ENCODE peak calls at places on chromosomes 1 and 21, in nine cellular contexts. Q is activated naive CD4-positive, alpha-beta T cell treated with anti-CD3 and anti-CD28 coated beads, Interleukin-2, amount 10 ng/mL, durations not matched to agents 7 days and 5 days; W is skeletal muscle cell; A is lung; U is hepatocyte; O is NCI-H748 treated with DMSO at 0.1 percent for 48 hours; S is neural progenitor cell; R is astrocyte of the spinal cord; X is Daoy. V is an unnamed sample.

GRCh38 chr1:32249831-32250525 is 1.1 kb upstream of the LCK start:
- DNase-seq in Q (peak), W (no peak), A (no peak), U (peak), O (no peak), S (no peak), R (no peak), X (peak), V (peak)

GRCh38 chr21:36551731-36552457 is 72.0 kb upstream of the CLDN14 start:
- DNase-seq in Q (no peak), W (peak), A (no peak), U (peak), O (no peak), S (no peak), R (peak), X (peak), V (peak)

GRCh38 chr1:40301066-40301465 is 16.0 kb downstream of the COL9A2 start:
- DNase-seq in Q (no peak), W (no peak), A (no peak), U (no peak), O (no peak), S (no peak), R (no peak), X (no peak), V (no peak)

GRCh38 chr1:221979461-221980032 is 237.7 kb upstream of the DUSP10 start:
- DNase-seq in Q (no peak), W (no peak), A (no peak), U (no peak), O (no peak), S (no peak), R (peak), X (no peak), V (no peak)

GRCh38 chr1:227351443-227351842 is 33.2 kb upstream of the CDC42BPA start:
- DNase-seq in Q (no peak), W (no peak), A (no peak), U (no peak), O (no peak), S (no peak), R (peak), X (peak), V (peak)

GRCh38 chr1:243946946-243947345 is 96.9 kb upstream of the AKT3 start:
- DNase-seq in Q (peak), W (no peak), A (no peak), U (no peak), O (no peak), S (peak), R (no peak), X (peak), V (peak)

GRCh38 chr1:221723018-221723917 is 18.6 kb downstream of the DUSP10 start:
- DNase-seq in Q (no peak), W (no peak), A (no peak), U (no peak), O (no peak), S (no peak), R (peak), X (no peak), V (peak)

GRCh38 chr1:230176871-230177411 is 109.9 kb downstream of the GALNT2 start:
- DNase-seq in Q (no peak), W (no peak), A (no peak), U (no peak), O (peak), S (peak), R (no peak), X (no peak), V (no peak)

GRCh38 chr21:34771512-34772028 is 102.8 kb downstream of the CLIC6 start:
- DNase-seq in Q (no peak), W (peak), A (no peak), U (no peak), O (no peak), S (no peak), R (peak), X (peak), V (peak)

GRCh38 chr21:38171723-38172344 is 85.0 kb upstream of the KCNJ15 start:
- DNase-seq in Q (no peak), W (peak), A (no peak), U (peak), O (no peak), S (peak), R (peak), X (peak), V (peak)

GRCh38 chr1:23597635-23598388 is 38.5 kb upstream of the ID3 start:
- DNase-seq in Q (no peak), W (no peak), A (no peak), U (no peak), O (peak), S (peak), R (no peak), X (no peak), V (no peak)

GRCh38 chr1:3668585-3669300 is 16.4 kb downstream of the TP73 start:
- DNase-seq in Q (no peak), W (no peak), A (peak), U (peak), O (peak), S (no peak), R (no peak), X (peak), V (no peak)

GRCh38 chr1:247079141-247079874 is 697 bp upstream of the ZNF670 start:
- DNase-seq in Q (peak), W (no peak), A (no peak), U (peak), O (no peak), S (peak), R (no peak), X (no peak), V (no peak)

GRCh38 chr21:43959231-43960041 is 52.7 kb upstream of the TRAPPC10 start:
- DNase-seq in Q (no peak), W (no peak), A (no peak), U (no peak), O (no peak), S (no peak), R (no peak), X (no peak), V (no peak)

GRCh38 chr21:32206631-32207030 is 72.2 kb downstream of the MIS18A start:
- DNase-seq in Q (no peak), W (no peak), A (no peak), U (no peak), O (no peak), S (no peak), R (no peak), X (no peak), V (no peak)

GRCh38 chr1:248863011-248863881 is 4.4 kb upstream of the ZNF692 start:
- DNase-seq in Q (peak), W (peak), A (peak), U (peak), O (peak), S (peak), R (peak), X (peak), V (peak)

GRCh38 chr21:44874497-44875331 is 1.2 kb upstream of the PTTG1IP start:
- DNase-seq in Q (peak), W (no peak), A (peak), U (peak), O (no peak), S (peak), R (no peak), X (no peak), V (peak)

GRCh38 chr21:33931799-33932390 is 16.3 kb upstream of the ATP5PO start:
- DNase-seq in Q (peak), W (no peak), A (no peak), U (no peak), O (no peak), S (no peak), R (no peak), X (peak), V (peak)

GRCh38 chr1:56758135-56758534 is 61.1 kb downstream of the FYB2 start:
- DNase-seq in Q (no peak), W (no peak), A (no peak), U (peak), O (no peak), S (peak), R (no peak), X (peak), V (no peak)

GRCh38 chr1:177283380-177283779 is 112.6 kb downstream of the BRINP2 start:
- DNase-seq in Q (no peak), W (no peak), A (no peak), U (no peak), O (no peak), S (no peak), R (no peak), X (no peak), V (no peak)

GRCh38 chr1:111275079-111275478 is 15.6 kb upstream of the CHIA start:
- DNase-seq in Q (no peak), W (peak), A (peak), U (peak), O (no peak), S (no peak), R (peak), X (peak), V (peak)

GRCh38 chr1:18927082-18927653 is 24.8 kb upstream of the ALDH4A1 start:
- DNase-seq in Q (peak), W (no peak), A (no peak), U (no peak), O (no peak), S (no peak), R (no peak), X (no peak), V (no peak)

GRCh38 chr1:22250724-22251123 is 107.8 kb upstream of the WNT4 start:
- DNase-seq in Q (no peak), W (no peak), A (no peak), U (peak), O (no peak), S (no peak), R (no peak), X (peak), V (no peak)

GRCh38 chr1:76294470-76295194 is 220.1 kb downstream of the ST6GALNAC3 start:
- DNase-seq in Q (no peak), W (no peak), A (no peak), U (no peak), O (peak), S (no peak), R (no peak), X (no peak), V (no peak)

GRCh38 chr1:113423826-113424225 is 33.5 kb downstream of the MAGI3 start:
- DNase-seq in Q (no peak), W (no peak), A (no peak), U (no peak), O (no peak), S (no peak), R (no peak), X (no peak), V (no peak)

GRCh38 chr1:53896673-53897229 is 2.8 kb downstream of the DIO1 start:
- DNase-seq in Q (no peak), W (peak), A (no peak), U (peak), O (no peak), S (no peak), R (peak), X (peak), V (peak)

GRCh38 chr1:35047188-35047858 is 15.6 kb upstream of the ZMYM6 start:
- DNase-seq in Q (no peak), W (peak), A (no peak), U (no peak), O (no peak), S (no peak), R (peak), X (peak), V (peak)

GRCh38 chr1:18938008-18938706 is 18.3 kb downstream of the IFFO2 start:
- DNase-seq in Q (no peak), W (no peak), A (no peak), U (no peak), O (no peak), S (no peak), R (no peak), X (no peak), V (peak)